ENCODE peak calls at places on chromosomes 1 and 21, in nine cellular contexts. One of them, this sample, is unnamed.
A peak's percentile ranks its signal among the peaks of the same experiment; 100 is the strongest.

GRCh38 chr1:224181453-224181810 is 1.6 kb upstream of the DEGS1 start:
- DNase-seq in HepG2: no peak
- DNase-seq in psoas muscle: no peak
- DNase-seq in transverse colon: no peak
- DNase-seq in uterus: no peak
- DNase-seq in RWPE1: no peak
- DNase-seq in mesendoderm: no peak
- DNase-seq in tibial artery: no peak
- DNase-seq in lung: no peak
- DNase-seq in this sample: no peak

GRCh38 chr1:34743775-34744174 is 11.1 kb upstream of the GJB5 start:
- DNase-seq in HepG2: no peak
- DNase-seq in psoas muscle: no peak
- DNase-seq in transverse colon: no peak
- DNase-seq in uterus: no peak
- DNase-seq in RWPE1: no peak
- DNase-seq in mesendoderm: no peak
- DNase-seq in tibial artery: peak; percentile 17
- DNase-seq in lung: no peak
- DNase-seq in this sample: no peak

GRCh38 chr1:47679826-47680225 is 242.0 kb downstream of the FOXD2 start:
- DNase-seq in HepG2: no peak
- DNase-seq in psoas muscle: no peak
- DNase-seq in transverse colon: no peak
- DNase-seq in uterus: no peak
- DNase-seq in RWPE1: no peak
- DNase-seq in mesendoderm: no peak
- DNase-seq in tibial artery: no peak
- DNase-seq in lung: peak; percentile 14
- DNase-seq in this sample: no peak

GRCh38 chr1:158527190-158527815 is 26.9 kb downstream of the OR6Y1 start:
- DNase-seq in HepG2: peak; percentile 53
- DNase-seq in psoas muscle: no peak
- DNase-seq in transverse colon: no peak
- DNase-seq in uterus: no peak
- DNase-seq in RWPE1: peak; percentile 20
- DNase-seq in mesendoderm: peak; percentile 64
- DNase-seq in tibial artery: no peak
- DNase-seq in lung: no peak
- DNase-seq in this sample: peak; percentile 26

GRCh38 chr1:162725301-162725834 is 65.1 kb upstream of the HSD17B7 start:
- DNase-seq in HepG2: no peak
- DNase-seq in psoas muscle: no peak
- DNase-seq in transverse colon: no peak
- DNase-seq in uterus: no peak
- DNase-seq in RWPE1: no peak
- DNase-seq in mesendoderm: no peak
- DNase-seq in tibial artery: no peak
- DNase-seq in lung: no peak
- DNase-seq in this sample: no peak

GRCh38 chr1:2979191-2980072 is 41.8 kb upstream of the ACTRT2 start:
- DNase-seq in HepG2: no peak
- DNase-seq in psoas muscle: no peak
- DNase-seq in transverse colon: no peak
- DNase-seq in uterus: no peak
- DNase-seq in RWPE1: no peak
- DNase-seq in mesendoderm: no peak
- DNase-seq in tibial artery: peak; percentile 63
- DNase-seq in lung: no peak
- DNase-seq in this sample: no peak

GRCh38 chr1:241485554-241485992 is 34.0 kb downstream of the FH start:
- DNase-seq in HepG2: peak; percentile 25
- DNase-seq in psoas muscle: no peak
- DNase-seq in transverse colon: no peak
- DNase-seq in uterus: no peak
- DNase-seq in RWPE1: peak; percentile 19
- DNase-seq in mesendoderm: peak; percentile 57
- DNase-seq in tibial artery: no peak
- DNase-seq in lung: no peak
- DNase-seq in this sample: no peak

GRCh38 chr1:57422271-57423134 is 1.4 kb downstream of the DAB1 start:
- DNase-seq in HepG2: no peak
- DNase-seq in psoas muscle: peak; percentile 46
- DNase-seq in transverse colon: no peak
- DNase-seq in uterus: no peak
- DNase-seq in RWPE1: no peak
- DNase-seq in mesendoderm: peak; percentile 86
- DNase-seq in tibial artery: no peak
- DNase-seq in lung: no peak
- DNase-seq in this sample: no peak

GRCh38 chr1:234973426-234974250 is 155.0 kb downstream of the TOMM20 start:
- DNase-seq in HepG2: no peak
- DNase-seq in psoas muscle: peak; percentile 68
- DNase-seq in transverse colon: no peak
- DNase-seq in uterus: peak; percentile 13
- DNase-seq in RWPE1: no peak
- DNase-seq in mesendoderm: no peak
- DNase-seq in tibial artery: no peak
- DNase-seq in lung: no peak
- DNase-seq in this sample: no peak

GRCh38 chr1:234976880-234977680 is 151.6 kb downstream of the TOMM20 start:
- DNase-seq in HepG2: no peak
- DNase-seq in psoas muscle: no peak
- DNase-seq in transverse colon: no peak
- DNase-seq in uterus: no peak
- DNase-seq in RWPE1: no peak
- DNase-seq in mesendoderm: no peak
- DNase-seq in tibial artery: no peak
- DNase-seq in lung: no peak
- DNase-seq in this sample: no peak

GRCh38 chr1:234975941-234976871 is 152.4 kb downstream of the TOMM20 start:
- DNase-seq in HepG2: peak; percentile 97
- DNase-seq in psoas muscle: no peak
- DNase-seq in transverse colon: no peak
- DNase-seq in uterus: no peak
- DNase-seq in RWPE1: no peak
- DNase-seq in mesendoderm: no peak
- DNase-seq in tibial artery: no peak
- DNase-seq in lung: no peak
- DNase-seq in this sample: no peak

GRCh38 chr1:234977891-234978396 is 150.7 kb downstream of the TOMM20 start:
- DNase-seq in HepG2: peak; percentile 56
- DNase-seq in psoas muscle: no peak
- DNase-seq in transverse colon: no peak
- DNase-seq in uterus: no peak
- DNase-seq in RWPE1: no peak
- DNase-seq in mesendoderm: no peak
- DNase-seq in tibial artery: no peak
- DNase-seq in lung: no peak
- DNase-seq in this sample: no peak

DNA sequence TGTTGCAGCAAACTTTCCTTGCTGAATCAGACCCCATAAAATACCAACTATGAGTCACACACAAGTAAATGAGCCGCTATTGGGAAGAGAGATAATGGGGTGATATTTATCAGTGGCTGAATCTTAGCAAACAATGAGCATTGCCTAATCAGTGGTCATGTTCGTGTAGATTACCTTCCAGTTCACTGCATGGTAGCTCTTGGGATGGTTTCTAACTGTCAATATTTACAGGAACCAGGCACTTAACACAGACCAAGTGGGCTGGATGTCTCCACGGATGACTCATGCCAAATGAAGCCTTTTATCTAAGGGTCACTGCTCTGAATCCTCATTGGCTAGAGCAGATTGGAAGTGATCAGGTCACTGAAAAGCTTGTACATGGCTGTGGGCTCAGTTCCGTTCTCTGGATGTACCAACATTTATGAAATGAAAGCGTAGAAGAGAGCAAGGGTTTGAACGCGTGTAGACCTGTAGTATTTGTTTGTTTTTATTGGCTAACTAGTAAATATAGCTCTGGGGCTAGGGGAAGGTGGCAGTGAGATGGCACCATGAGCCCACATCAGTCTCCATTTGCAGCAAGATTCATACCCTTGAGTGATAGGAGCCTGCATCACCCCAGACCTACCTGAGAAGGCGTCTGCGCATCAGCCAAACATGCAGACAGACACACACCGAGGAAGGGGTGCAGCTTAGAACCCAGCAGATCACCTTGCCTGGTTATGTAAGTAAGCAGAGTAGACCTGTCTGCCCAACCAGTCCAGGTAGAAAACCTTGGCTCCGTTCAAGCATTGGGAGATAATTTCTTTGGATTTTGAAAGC is 153.3 kb downstream of the TOMM20 start:
- DNase-seq in HepG2: peak; percentile 100
- DNase-seq in psoas muscle: no peak
- DNase-seq in transverse colon: no peak
- DNase-seq in uterus: peak; percentile 31
- DNase-seq in RWPE1: peak; percentile 66
- DNase-seq in mesendoderm: peak; percentile 93
- DNase-seq in tibial artery: no peak
- DNase-seq in lung: no peak
- DNase-seq in this sample: peak; percentile 88
- H3K27ac ChIP-seq in HepG2: peak overlapping the region; percentile 100
- H3K27ac ChIP-seq in psoas muscle: peak overlapping the region; percentile 30
- H3K27ac ChIP-seq in transverse colon: peak overlapping the region; percentile 88
- H3K27ac ChIP-seq in uterus: peak overlapping the region; percentile 29
- H3K27ac ChIP-seq in RWPE1: peak overlapping the region; percentile 63
- H3K27ac ChIP-seq in mesendoderm: no peak overlapping the region
- H3K27ac ChIP-seq in tibial artery: peak overlapping the region; percentile 37
- H3K27ac ChIP-seq in lung: peak overlapping the region; percentile 88
- H3K27ac ChIP-seq in this sample: peak overlapping the region; percentile 48

DNA sequence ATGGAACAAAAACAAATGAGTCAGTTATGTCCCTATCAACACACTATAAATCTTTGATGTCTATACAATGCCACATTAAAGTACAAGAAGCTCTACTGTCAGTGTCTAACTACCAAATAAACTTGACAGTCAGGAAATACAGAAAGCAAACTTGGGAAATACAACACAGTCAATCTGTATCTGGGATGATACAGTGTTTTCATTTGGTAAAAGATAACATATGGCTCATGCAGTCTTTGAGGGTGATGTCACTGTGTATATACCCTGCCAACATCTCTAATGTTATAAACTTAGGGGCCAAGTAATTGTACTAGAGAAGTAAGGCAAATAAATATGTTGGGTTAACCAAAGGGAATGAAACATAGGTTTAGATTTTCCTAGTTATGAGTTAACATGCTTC is 552.5 kb upstream of the ADAMTS5 start:
- DNase-seq in HepG2: no peak
- DNase-seq in psoas muscle: no peak
- DNase-seq in transverse colon: no peak
- DNase-seq in uterus: no peak
- DNase-seq in RWPE1: no peak
- DNase-seq in mesendoderm: no peak
- DNase-seq in tibial artery: no peak
- DNase-seq in lung: no peak
- DNase-seq in this sample: peak; percentile 26
- H3K27ac ChIP-seq in HepG2: no peak overlapping the region
- H3K27ac ChIP-seq in psoas muscle: no peak overlapping the region
- H3K27ac ChIP-seq in transverse colon: no peak overlapping the region
- H3K27ac ChIP-seq in uterus: no peak overlapping the region
- H3K27ac ChIP-seq in RWPE1: no peak overlapping the region
- H3K27ac ChIP-seq in mesendoderm: no peak overlapping the region
- H3K27ac ChIP-seq in tibial artery: no peak overlapping the region
- H3K27ac ChIP-seq in lung: no peak overlapping the region
- H3K27ac ChIP-seq in this sample: no peak overlapping the region

GRCh38 chr1:19644422-19644760 is 280 bp downstream of the NBL1 start:
- DNase-seq in HepG2: no peak
- DNase-seq in psoas muscle: no peak
- DNase-seq in transverse colon: no peak
- DNase-seq in uterus: no peak
- DNase-seq in RWPE1: no peak
- DNase-seq in mesendoderm: no peak
- DNase-seq in tibial artery: no peak
- DNase-seq in lung: no peak
- DNase-seq in this sample: no peak

GRCh38 chr1:19644761-19645543 is 841 bp downstream of the NBL1 start:
- DNase-seq in HepG2: no peak
- DNase-seq in psoas muscle: peak; percentile 69
- DNase-seq in transverse colon: peak; percentile 54
- DNase-seq in uterus: no peak
- DNase-seq in RWPE1: peak; percentile 47
- DNase-seq in mesendoderm: no peak
- DNase-seq in tibial artery: no peak
- DNase-seq in lung: no peak
- DNase-seq in this sample: no peak

GRCh38 chr1:19643602-19644419 is at the start of gene NBL1:
- DNase-seq in HepG2: no peak
- DNase-seq in psoas muscle: peak; percentile 80
- DNase-seq in transverse colon: peak; percentile 84
- DNase-seq in uterus: peak; percentile 78
- DNase-seq in RWPE1: peak; percentile 77
- DNase-seq in mesendoderm: no peak
- DNase-seq in tibial artery: peak; percentile 89
- DNase-seq in lung: no peak
- DNase-seq in this sample: no peak

GRCh38 chr1:19640363-19641316 is 3.5 kb upstream of the NBL1 start:
- DNase-seq in HepG2: peak; percentile 76
- DNase-seq in psoas muscle: no peak
- DNase-seq in transverse colon: peak; percentile 82
- DNase-seq in uterus: no peak
- DNase-seq in RWPE1: peak; percentile 72
- DNase-seq in mesendoderm: peak; percentile 94
- DNase-seq in tibial artery: peak; percentile 41
- DNase-seq in lung: no peak
- DNase-seq in this sample: peak; percentile 64

GRCh38 chr1:19643113-19643512 is 998 bp upstream of the NBL1 start:
- DNase-seq in HepG2: peak; percentile 41
- DNase-seq in psoas muscle: no peak
- DNase-seq in transverse colon: peak; percentile 87
- DNase-seq in uterus: no peak
- DNase-seq in RWPE1: peak; percentile 84
- DNase-seq in mesendoderm: no peak
- DNase-seq in tibial artery: peak; percentile 79
- DNase-seq in lung: no peak
- DNase-seq in this sample: peak; percentile 55
- H3K27ac ChIP-seq in HepG2: no peak overlapping the region
- H3K27ac ChIP-seq in psoas muscle: peak overlapping the region; percentile 72
- H3K27ac ChIP-seq in transverse colon: peak overlapping the region; percentile 97
- H3K27ac ChIP-seq in uterus: peak overlapping the region; percentile 96
- H3K27ac ChIP-seq in RWPE1: peak overlapping the region; percentile 93
- H3K27ac ChIP-seq in mesendoderm: no peak overlapping the region
- H3K27ac ChIP-seq in tibial artery: peak overlapping the region; percentile 98
- H3K27ac ChIP-seq in lung: peak overlapping the region; percentile 82
- H3K27ac ChIP-seq in this sample: peak overlapping the region; percentile 81

GRCh38 chr1:39898648-39899603 is 2.8 kb downstream of the MYCL start:
- DNase-seq in HepG2: peak; percentile 82
- DNase-seq in psoas muscle: no peak
- DNase-seq in transverse colon: peak; percentile 44
- DNase-seq in uterus: no peak
- DNase-seq in RWPE1: peak; percentile 89
- DNase-seq in mesendoderm: peak; percentile 97
- DNase-seq in tibial artery: no peak
- DNase-seq in lung: peak; percentile 72
- DNase-seq in this sample: no peak

GRCh38 chr1:39899611-39900538 is 1.8 kb downstream of the MYCL start:
- DNase-seq in HepG2: no peak
- DNase-seq in psoas muscle: no peak
- DNase-seq in transverse colon: no peak
- DNase-seq in uterus: no peak
- DNase-seq in RWPE1: no peak
- DNase-seq in mesendoderm: no peak
- DNase-seq in tibial artery: no peak
- DNase-seq in lung: no peak
- DNase-seq in this sample: no peak

GRCh38 chr1:39901486-39902120 is at the start of gene MYCL:
- DNase-seq in HepG2: peak; percentile 64
- DNase-seq in psoas muscle: peak; percentile 80
- DNase-seq in transverse colon: peak; percentile 90
- DNase-seq in uterus: peak; percentile 24
- DNase-seq in RWPE1: peak; percentile 87
- DNase-seq in mesendoderm: peak; percentile 96
- DNase-seq in tibial artery: peak; percentile 71
- DNase-seq in lung: peak; percentile 88
- DNase-seq in this sample: no peak

GRCh38 chr1:39902121-39902807 is 547 bp upstream of the MYCL start:
- DNase-seq in HepG2: peak; percentile 24
- DNase-seq in psoas muscle: peak; percentile 69
- DNase-seq in transverse colon: peak; percentile 92
- DNase-seq in uterus: peak; percentile 28
- DNase-seq in RWPE1: peak; percentile 86
- DNase-seq in mesendoderm: peak; percentile 80
- DNase-seq in tibial artery: peak; percentile 71
- DNase-seq in lung: peak; percentile 84
- DNase-seq in this sample: no peak

DNA sequence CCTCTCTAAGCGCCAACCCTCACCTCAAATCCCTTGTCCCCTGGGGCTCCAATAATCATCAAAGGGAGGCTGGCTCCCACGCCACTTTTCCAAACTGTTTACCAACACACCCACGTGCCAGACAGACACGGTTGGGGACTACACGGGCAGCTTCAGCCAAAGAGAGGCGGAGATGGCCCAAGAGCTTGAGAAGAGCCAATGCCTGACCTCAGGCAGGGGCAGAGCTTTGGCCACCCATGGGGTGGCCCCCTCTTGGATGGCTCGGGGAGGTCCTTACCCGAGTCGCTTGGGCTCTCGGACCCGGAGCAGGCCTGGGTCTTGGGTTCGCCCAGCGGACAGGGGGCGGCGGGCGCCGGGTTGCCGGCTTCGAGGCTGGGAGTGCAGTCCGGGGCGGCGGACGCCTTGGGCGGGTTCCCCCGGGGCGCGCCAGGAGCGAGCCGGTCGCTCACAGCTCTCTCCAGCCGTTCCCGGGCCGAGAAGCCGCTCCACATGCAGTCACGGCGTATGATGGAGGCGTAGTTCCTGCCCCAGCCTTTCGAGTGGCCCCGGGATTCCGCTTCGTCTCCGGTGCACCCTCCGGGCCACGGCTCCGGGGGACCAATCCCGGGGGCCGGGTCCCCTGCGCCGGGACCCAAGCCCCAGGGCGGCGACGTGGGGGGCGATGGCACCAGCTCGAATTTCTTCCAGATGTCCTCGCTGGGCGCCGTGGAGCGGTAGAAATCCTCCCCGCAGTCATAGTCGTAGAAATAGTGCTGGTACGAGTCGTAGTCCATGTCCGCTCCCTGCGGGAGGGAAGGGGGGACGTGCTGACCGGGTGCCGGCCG is 843 bp downstream of the MYCL start:
- DNase-seq in HepG2: no peak
- DNase-seq in psoas muscle: no peak
- DNase-seq in transverse colon: peak; percentile 30
- DNase-seq in uterus: no peak
- DNase-seq in RWPE1: peak; percentile 33
- DNase-seq in mesendoderm: peak; percentile 82
- DNase-seq in tibial artery: peak; percentile 64
- DNase-seq in lung: no peak
- DNase-seq in this sample: no peak
- H3K27ac ChIP-seq in HepG2: no peak overlapping the region
- H3K27ac ChIP-seq in psoas muscle: no peak overlapping the region
- H3K27ac ChIP-seq in transverse colon: peak overlapping the region; percentile 87
- H3K27ac ChIP-seq in uterus: no peak overlapping the region
- H3K27ac ChIP-seq in RWPE1: peak overlapping the region; percentile 80
- H3K27ac ChIP-seq in mesendoderm: peak overlapping the region; percentile 27
- H3K27ac ChIP-seq in tibial artery: no peak overlapping the region
- H3K27ac ChIP-seq in lung: peak overlapping the region; percentile 62
- H3K27ac ChIP-seq in this sample: peak overlapping the region; percentile 50